ENCODE peak calls at places on chromosome 14, in eight cellular contexts. Z, B, D, N, S, C, F and K are unnamed samples.
A peak's percentile ranks its signal among the peaks of the same experiment; 100 is the strongest.

GRCh38 chr14:51872396-51872795 is 12.0 kb downstream of the GNG2 start:
- DNase-seq in Z (no peak), B (no peak), D (no peak), N (no peak), S (no peak), C (no peak), F (no peak), K (no peak)

GRCh38 chr14:74595006-74595735 is 16.9 kb downstream of the LTBP2 start:
- DNase-seq in Z (peak; percentile 87), B (peak; percentile 85), D (peak; percentile 83), N (no peak), S (no peak), C (no peak), F (no peak), K (no peak)

GRCh38 chr14:41605550-41606248 is 977 bp upstream of the LRFN5 start:
- DNase-seq in Z (no peak), B (peak; percentile 61), D (no peak), N (no peak), S (no peak), C (peak; percentile 56), F (no peak), K (no peak)

GRCh38 chr14:33359288-33359881 is 420.7 kb downstream of the NPAS3 start:
- DNase-seq in Z (no peak), B (peak; percentile 8), D (no peak), N (no peak), S (no peak), C (no peak), F (no peak), K (no peak)

GRCh38 chr14:71166434-71166833 is 259.2 kb downstream of the PCNX1 start:
- DNase-seq in Z (no peak), B (peak; percentile 70), D (no peak), N (no peak), S (no peak), C (peak; percentile 65), F (peak; percentile 48), K (no peak)

GRCh38 chr14:71668942-71669341 is 263.3 kb upstream of the RGS6 start:
- DNase-seq in Z (no peak), B (no peak), D (no peak), N (no peak), S (no peak), C (no peak), F (no peak), K (no peak)

GRCh38 chr14:24367506-24368214 is at the start of gene NFATC4:
- DNase-seq in Z (peak; percentile 89), B (peak; percentile 99), D (peak; percentile 93), N (no peak), S (peak; percentile 63), C (peak; percentile 90), F (peak; percentile 91), K (peak; percentile 79)

GRCh38 chr14:33794791-33795300 is 156.0 kb downstream of the EGLN3 start:
- DNase-seq in Z (no peak), B (no peak), D (no peak), N (peak; percentile 13), S (no peak), C (no peak), F (no peak), K (no peak)

GRCh38 chr14:85316701-85317100 is 213.2 kb upstream of the FLRT2 start:
- DNase-seq in Z (no peak), B (peak; percentile 12), D (no peak), N (no peak), S (no peak), C (no peak), F (no peak), K (peak; percentile 15)

GRCh38 chr14:79841433-79841832 is 369.9 kb downstream of the DIO2 start:
- DNase-seq in Z (no peak), B (no peak), D (no peak), N (no peak), S (no peak), C (no peak), F (no peak), K (no peak)

GRCh38 chr14:99503848-99504453 is 22.7 kb downstream of the CCNK start:
- DNase-seq in Z (no peak), B (no peak), D (no peak), N (no peak), S (no peak), C (no peak), F (no peak), K (no peak)
- H3K36me3 ChIP-seq in Z (peaks cover 9% of the 10 kb centered on the region), B (peaks cover 37% of the 10 kb centered on the region), D (no peaks in the 10 kb centered on the region), N (peaks cover 53% of the 10 kb centered on the region), S (peaks cover 100% of the 10 kb centered on the region), C (no peaks in the 10 kb centered on the region), F (peaks cover 4% of the 10 kb centered on the region), K (peaks cover 48% of the 10 kb centered on the region)

DNA sequence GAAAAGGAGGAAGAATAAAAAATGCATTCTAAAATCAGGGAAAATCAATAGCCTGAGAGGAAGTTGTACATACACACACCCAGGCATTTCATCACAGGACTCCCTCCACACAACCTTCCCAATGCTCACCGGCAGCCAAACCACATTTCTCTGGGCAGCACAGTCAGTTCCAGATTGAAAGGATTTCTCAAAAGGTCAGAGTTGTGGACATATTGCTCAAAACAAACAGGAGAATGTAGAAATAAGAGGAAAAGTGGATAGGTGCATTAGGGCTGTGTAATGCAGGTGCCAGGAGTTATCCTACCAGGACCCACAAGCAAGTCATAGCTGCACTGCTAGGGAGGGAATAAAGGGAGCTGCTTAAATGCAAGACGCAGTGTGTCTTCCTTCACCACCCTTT is 62.9 kb downstream of the GCH1 start:
- DNase-seq in Z (no peak), B (peak; percentile 22), D (no peak), N (no peak), S (no peak), C (peak; percentile 28), F (peak; percentile 62), K (no peak)
- H3K4me3 ChIP-seq in Z (no peak overlapping the region), B (no peak overlapping the region), D (no peak overlapping the region), N (no peak overlapping the region), S (no peak overlapping the region), C (no peak overlapping the region), F (no peak overlapping the region), K (no peak overlapping the region)

GRCh38 chr14:90397401-90398314 is 829 bp downstream of the CALM1 start:
- DNase-seq in Z (peak; percentile 81), B (peak; percentile 37), D (peak; percentile 76), N (no peak), S (peak; percentile 78), C (peak; percentile 69), F (peak; percentile 15), K (no peak)
- TF ChIP-seq CTCF in Z (no peak), B (no peak), D (no peak), N (no peak), S (no peak), C (no peak), F (no peak), K (no peak)

DNA sequence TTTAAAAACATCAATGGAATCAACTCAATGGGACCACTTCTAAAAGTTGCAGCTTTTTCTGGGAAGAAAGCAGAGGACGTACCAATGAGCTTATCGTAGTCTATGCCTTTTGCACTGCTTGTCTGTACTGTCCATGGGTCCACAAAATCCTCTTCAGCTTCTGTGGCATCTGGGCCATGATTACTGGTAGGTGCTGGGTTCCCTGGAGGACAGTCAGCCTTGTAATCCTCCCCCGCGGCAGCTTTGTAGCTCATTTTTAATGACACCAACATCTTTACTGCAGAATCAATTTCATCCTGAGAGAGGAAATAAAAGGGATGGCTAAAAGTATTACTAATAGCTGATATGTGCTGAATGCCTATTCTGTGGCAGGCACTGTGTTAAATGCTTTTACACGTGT is 38.5 kb downstream of the SLC25A47 start:
- DNase-seq in Z (no peak), B (no peak), D (no peak), N (no peak), S (no peak), C (no peak), F (no peak), K (no peak)
- H3K36me3 ChIP-seq in Z (no peaks in the 10 kb centered on the region), B (peaks cover 5% of the 10 kb centered on the region), D (no peaks in the 10 kb centered on the region), N (peaks cover 22% of the 10 kb centered on the region), S (peaks cover 97% of the 10 kb centered on the region), C (no peaks in the 10 kb centered on the region), F (no peaks in the 10 kb centered on the region), K (peaks cover 27% of the 10 kb centered on the region)

GRCh38 chr14:94998702-94999101 is 158.6 kb downstream of the DICER1 start:
- DNase-seq in Z (no peak), B (no peak), D (no peak), N (no peak), S (no peak), C (no peak), F (no peak), K (no peak)
- H3K4me3 ChIP-seq in Z (no peak overlapping the region), B (no peak overlapping the region), D (no peak overlapping the region), N (no peak overlapping the region), S (no peak overlapping the region), C (no peak overlapping the region), F (no peak overlapping the region), K (no peak overlapping the region)